ENCODE peak calls at places on chromosomes 2 and 18, in seven cellular contexts. One of them, this sample, is unnamed. For H3K36me3 and H3K4me1, the result is how much of the 10 kb centered on the place peaks cover.

GRCh38 chr18:47418746-47419145 is 167.3 kb upstream of the SKOR2 start:
- DNase-seq in K562: no peak
- DNase-seq in HCT116: no peak
- DNase-seq in HepG2: no peak
- DNase-seq in GM12878: no peak
- DNase-seq in SK-N-SH: no peak
- DNase-seq in H1: no peak
- DNase-seq in this sample: no peak

GRCh38 chr18:58584219-58585127 is 44.4 kb downstream of the ALPK2 start:
- DNase-seq in K562: no peak
- DNase-seq in HCT116: no peak
- DNase-seq in HepG2: no peak
- DNase-seq in GM12878: no peak
- DNase-seq in SK-N-SH: no peak
- DNase-seq in H1: no peak
- DNase-seq in this sample: peak

GRCh38 chr18:12361770-12362378 is 15.2 kb downstream of the AFG3L2 start:
- DNase-seq in K562: peak
- DNase-seq in HCT116: no peak
- DNase-seq in HepG2: no peak
- DNase-seq in GM12878: no peak
- DNase-seq in SK-N-SH: peak
- DNase-seq in H1: no peak
- DNase-seq in this sample: no peak

GRCh38 chr2:168432565-168433186 is 23.4 kb upstream of the CERS6 start:
- DNase-seq in K562: no peak
- DNase-seq in HCT116: no peak
- DNase-seq in HepG2: no peak
- DNase-seq in GM12878: peak
- DNase-seq in SK-N-SH: no peak
- DNase-seq in H1: no peak
- DNase-seq in this sample: no peak

GRCh38 chr18:74577019-74577418 is 20.7 kb upstream of the ZNF407 start:
- DNase-seq in K562: no peak
- DNase-seq in HCT116: no peak
- DNase-seq in HepG2: no peak
- DNase-seq in GM12878: no peak
- DNase-seq in SK-N-SH: peak
- DNase-seq in H1: no peak
- DNase-seq in this sample: no peak

GRCh38 chr2:12688156-12688555 is 28.6 kb upstream of the TRIB2 start:
- DNase-seq in K562: no peak
- DNase-seq in HCT116: no peak
- DNase-seq in HepG2: no peak
- DNase-seq in GM12878: no peak
- DNase-seq in SK-N-SH: no peak
- DNase-seq in H1: no peak
- DNase-seq in this sample: no peak

GRCh38 chr2:45652090-45653050 is 895 bp downstream of the PRKCE start:
- DNase-seq in K562: no peak
- DNase-seq in HCT116: no peak
- DNase-seq in HepG2: no peak
- DNase-seq in GM12878: no peak
- DNase-seq in SK-N-SH: peak
- DNase-seq in H1: peak
- DNase-seq in this sample: no peak

GRCh38 chr2:95207111-95207961 is at the start of gene ZNF892:
- DNase-seq in K562: peak
- DNase-seq in HCT116: peak
- DNase-seq in HepG2: peak
- DNase-seq in GM12878: peak
- DNase-seq in SK-N-SH: peak
- DNase-seq in H1: peak
- DNase-seq in this sample: peak

GRCh38 chr2:39506215-39506614 is 69.1 kb upstream of the MAP4K3 start:
- DNase-seq in K562: no peak
- DNase-seq in HCT116: no peak
- DNase-seq in HepG2: no peak
- DNase-seq in GM12878: no peak
- DNase-seq in SK-N-SH: no peak
- DNase-seq in H1: no peak
- DNase-seq in this sample: no peak

GRCh38 chr2:172011814-172012580 is 12.2 kb downstream of the METAP1D start:
- DNase-seq in K562: no peak
- DNase-seq in HCT116: no peak
- DNase-seq in HepG2: no peak
- DNase-seq in GM12878: no peak
- DNase-seq in SK-N-SH: no peak
- DNase-seq in H1: no peak
- DNase-seq in this sample: no peak

GRCh38 chr2:207619764-207620203 is 5.4 kb downstream of the METTL21A start:
- DNase-seq in K562: no peak
- DNase-seq in HCT116: no peak
- DNase-seq in HepG2: peak
- DNase-seq in GM12878: no peak
- DNase-seq in SK-N-SH: no peak
- DNase-seq in H1: no peak
- DNase-seq in this sample: no peak

GRCh38 chr2:134912406-134912805 is 6.2 kb upstream of the CCNT2 start:
- DNase-seq in K562: no peak
- DNase-seq in HCT116: no peak
- DNase-seq in HepG2: no peak
- DNase-seq in GM12878: no peak
- DNase-seq in SK-N-SH: no peak
- DNase-seq in H1: no peak
- DNase-seq in this sample: no peak

GRCh38 chr2:172288603-172289002 is 138.8 kb upstream of the ITGA6 start:
- DNase-seq in K562: no peak
- DNase-seq in HCT116: peak
- DNase-seq in HepG2: no peak
- DNase-seq in GM12878: no peak
- DNase-seq in SK-N-SH: no peak
- DNase-seq in H1: no peak
- DNase-seq in this sample: no peak

GRCh38 chr2:32991091-32991845 is 44.5 kb downstream of the LTBP1 start:
- DNase-seq in K562: peak
- DNase-seq in HCT116: no peak
- DNase-seq in HepG2: no peak
- DNase-seq in GM12878: no peak
- DNase-seq in SK-N-SH: no peak
- DNase-seq in H1: no peak
- DNase-seq in this sample: no peak

GRCh38 chr18:13653746-13654455 is 72.5 kb downstream of the FAM210A start:
- DNase-seq in K562: no peak
- DNase-seq in HCT116: no peak
- DNase-seq in HepG2: no peak
- DNase-seq in GM12878: no peak
- DNase-seq in SK-N-SH: no peak
- DNase-seq in H1: no peak
- DNase-seq in this sample: no peak

DNA sequence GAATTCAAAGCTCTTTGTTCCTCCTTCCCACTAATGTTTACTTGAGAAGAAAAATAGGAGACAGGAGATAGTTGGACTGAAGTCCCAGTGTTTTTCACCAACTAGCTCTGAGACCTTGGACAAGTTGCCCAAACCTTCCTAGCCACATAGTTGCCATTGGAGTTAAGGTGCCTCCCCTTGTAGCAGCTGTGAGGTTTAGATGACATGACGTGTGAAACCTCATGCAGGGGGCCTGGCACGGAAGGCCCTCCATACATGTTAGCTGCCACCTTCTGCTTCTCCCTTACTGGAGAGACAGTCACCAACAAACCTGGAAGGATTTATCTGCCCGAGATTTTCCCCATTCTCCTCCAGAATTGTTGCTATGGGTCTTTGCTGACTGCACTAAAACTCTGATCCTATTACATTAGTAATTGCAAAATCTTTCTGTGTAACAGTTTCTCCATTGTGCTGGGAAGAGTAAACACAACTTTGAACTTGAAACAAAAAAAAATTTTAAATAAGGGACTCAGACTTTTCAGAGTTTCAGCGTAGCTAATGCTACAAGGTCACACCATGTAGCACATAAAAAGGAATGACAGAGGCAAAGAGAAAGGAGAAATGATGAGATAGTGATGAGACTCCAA is 23.8 kb upstream of the CABYR start:
- DNase-seq in K562: no peak
- DNase-seq in HCT116: no peak
- DNase-seq in HepG2: peak
- DNase-seq in GM12878: no peak
- DNase-seq in SK-N-SH: no peak
- DNase-seq in H1: no peak
- DNase-seq in this sample: no peak
- TF ChIP-seq YY1 in K562: no peak
- TF ChIP-seq YY1 in HCT116: no peak
- TF ChIP-seq YY1 in HepG2: no peak
- TF ChIP-seq YY1 in GM12878: no peak
- TF ChIP-seq YY1 in SK-N-SH: no peak
- TF ChIP-seq YY1 in H1: no peak
- TF ChIP-seq YY1 in this sample: no peak

GRCh38 chr18:79739440-79739778 is 58.3 kb upstream of the KCNG2 start:
- DNase-seq in K562: no peak
- DNase-seq in HCT116: no peak
- DNase-seq in HepG2: no peak
- DNase-seq in GM12878: no peak
- DNase-seq in SK-N-SH: no peak
- DNase-seq in H1: no peak
- DNase-seq in this sample: no peak
- H3K36me3 ChIP-seq in K562: under half
- H3K36me3 ChIP-seq in HCT116: under half
- H3K36me3 ChIP-seq in HepG2: under half
- H3K36me3 ChIP-seq in GM12878: under half
- H3K36me3 ChIP-seq in SK-N-SH: under half
- H3K36me3 ChIP-seq in H1: under half
- H3K36me3 ChIP-seq in this sample: half or more

DNA sequence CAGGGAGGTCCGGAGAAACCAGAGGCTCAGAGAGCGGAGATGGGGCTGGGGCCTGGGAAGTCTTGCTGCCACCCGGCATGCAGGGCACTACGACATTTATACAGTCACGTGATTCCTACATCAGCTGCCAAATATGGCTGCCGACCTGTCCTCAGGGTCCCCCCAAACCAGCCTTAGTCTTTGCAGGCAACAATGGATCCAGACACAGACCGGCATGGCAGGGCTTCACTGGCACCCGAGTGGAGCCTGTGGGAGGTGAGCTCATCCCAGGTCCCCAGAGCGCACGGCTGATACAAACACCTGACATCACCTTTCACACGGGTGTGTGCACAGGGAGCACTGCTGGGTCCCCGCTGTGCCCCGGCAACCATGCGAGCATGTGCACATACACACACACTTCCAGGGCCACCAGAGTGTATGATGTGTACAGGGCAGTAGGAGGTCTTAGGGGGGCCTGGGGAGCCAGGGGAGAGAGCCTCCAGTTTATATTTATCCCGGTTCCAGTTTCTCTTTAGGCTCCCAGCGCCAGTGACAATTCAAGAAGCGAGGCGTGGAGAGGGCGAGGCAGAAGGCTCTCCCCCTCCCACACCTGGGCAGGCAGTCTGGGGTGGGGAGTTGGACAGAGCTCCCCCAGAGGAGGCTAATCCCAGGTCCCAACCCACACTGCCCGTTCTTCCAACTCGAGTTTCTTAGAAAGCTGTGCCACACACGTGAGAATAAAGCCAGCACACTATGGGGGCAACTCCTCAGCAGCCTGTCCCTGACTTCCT is 2.7 kb downstream of the SEMA4C start:
- DNase-seq in K562: no peak
- DNase-seq in HCT116: no peak
- DNase-seq in HepG2: no peak
- DNase-seq in GM12878: no peak
- DNase-seq in SK-N-SH: no peak
- DNase-seq in H1: no peak
- DNase-seq in this sample: no peak
- H3K4me1 ChIP-seq in K562: under half
- H3K4me1 ChIP-seq in HCT116: under half
- H3K4me1 ChIP-seq in HepG2: under half
- H3K4me1 ChIP-seq in GM12878: under half
- H3K4me1 ChIP-seq in SK-N-SH: under half
- H3K4me1 ChIP-seq in H1: under half
- H3K4me1 ChIP-seq in this sample: under half

DNA sequence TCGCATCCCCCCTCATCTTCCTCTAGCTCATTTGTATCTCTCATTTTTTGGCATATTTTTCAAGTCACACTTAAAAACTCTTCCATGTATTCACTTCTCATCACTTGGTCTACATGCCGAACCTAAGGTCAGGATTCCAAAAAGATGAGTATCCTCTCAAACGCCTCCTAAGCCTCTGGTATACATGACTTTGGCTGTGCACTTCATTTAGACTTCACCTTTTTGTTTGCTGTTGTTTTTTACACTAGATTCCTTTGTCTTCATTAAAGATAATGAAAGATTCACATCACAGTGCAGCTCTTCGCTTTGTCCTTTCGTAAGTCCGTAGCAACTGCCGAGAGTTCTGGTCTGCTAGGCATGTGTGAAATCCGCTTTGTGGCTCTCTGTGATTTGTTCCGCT is 17.8 kb downstream of the RND3 start:
- DNase-seq in K562: no peak
- DNase-seq in HCT116: no peak
- DNase-seq in HepG2: no peak
- DNase-seq in GM12878: no peak
- DNase-seq in SK-N-SH: no peak
- DNase-seq in H1: no peak
- DNase-seq in this sample: no peak
- TF ChIP-seq YY1 in K562: no peak
- TF ChIP-seq YY1 in HCT116: no peak
- TF ChIP-seq YY1 in HepG2: no peak
- TF ChIP-seq YY1 in GM12878: no peak
- TF ChIP-seq YY1 in SK-N-SH: no peak
- TF ChIP-seq YY1 in H1: no peak
- TF ChIP-seq YY1 in this sample: no peak

GRCh38 chr2:47035615-47036488 is 119.3 kb downstream of the STPG4 start:
- DNase-seq in K562: no peak
- DNase-seq in HCT116: no peak
- DNase-seq in HepG2: peak
- DNase-seq in GM12878: no peak
- DNase-seq in SK-N-SH: no peak
- DNase-seq in H1: no peak
- DNase-seq in this sample: no peak
- H3K36me3 ChIP-seq in K562: under half
- H3K36me3 ChIP-seq in HCT116: under half
- H3K36me3 ChIP-seq in HepG2: under half
- H3K36me3 ChIP-seq in GM12878: under half
- H3K36me3 ChIP-seq in SK-N-SH: under half
- H3K36me3 ChIP-seq in H1: under half
- H3K36me3 ChIP-seq in this sample: under half

This sample was measured in NT2/D1.